ENCODE peak calls at places on chromosome 1, in five cellular contexts. C, L, H, W and E are unnamed samples.

GRCh38 chr1:87603636-87604035 is 275.0 kb downstream of the LMO4 start:
- DNase-seq in C (no peak), L (no peak), H (no peak), W (no peak), E (no peak)

GRCh38 chr1:36142121-36142520 is 7.2 kb downstream of the TRAPPC3 start:
- DNase-seq in C (no peak), L (no peak), H (no peak), W (no peak), E (no peak)

GRCh38 chr1:66613187-66613586 is 79.2 kb downstream of the SGIP1 start:
- DNase-seq in C (no peak), L (no peak), H (no peak), W (no peak), E (no peak)

GRCh38 chr1:211541715-211542477 is 37.1 kb downstream of the SLC30A1 start:
- DNase-seq in C (no peak), L (no peak), H (no peak), W (no peak), E (no peak)

GRCh38 chr1:31949862-31950261 is 11.7 kb upstream of the PTP4A2 start:
- DNase-seq in C (no peak), L (no peak), H (no peak), W (no peak), E (no peak)

GRCh38 chr1:37001697-37002096 is 32.6 kb downstream of the GRIK3 start:
- DNase-seq in C (no peak), L (no peak), H (no peak), W (no peak), E (peak; percentile 71)

GRCh38 chr1:54865238-54866073 is 21.5 kb downstream of the DHCR24 start:
- DNase-seq in C (peak; percentile 43), L (no peak), H (no peak), W (no peak), E (no peak)

GRCh38 chr1:59006309-59006698 is 222.5 kb upstream of the JUN start:
- DNase-seq in C (no peak), L (no peak), H (no peak), W (no peak), E (no peak)

GRCh38 chr1:200973937-200974657 is 49.4 kb downstream of the KIF21B start:
- DNase-seq in C (no peak), L (peak; percentile 42), H (no peak), W (no peak), E (no peak)

GRCh38 chr1:81832573-81832972 is 31.8 kb downstream of the ADGRL2 start:
- DNase-seq in C (no peak), L (no peak), H (no peak), W (no peak), E (no peak)

GRCh38 chr1:107546571-107546970 is 405.7 kb downstream of the NTNG1 start:
- DNase-seq in C (no peak), L (no peak), H (no peak), W (no peak), E (no peak)

GRCh38 chr1:180266275-180267210 is 36.5 kb downstream of the LHX4 start:
- DNase-seq in C (no peak), L (no peak), H (no peak), W (no peak), E (no peak)

GRCh38 chr1:100950776-100951175 is 54.9 kb downstream of the SLC30A7 start:
- DNase-seq in C (no peak), L (no peak), H (no peak), W (peak; percentile 40), E (peak; percentile 50)

GRCh38 chr1:60848583-60849188 is 233.7 kb upstream of the NFIA start:
- DNase-seq in C (no peak), L (no peak), H (no peak), W (no peak), E (peak; percentile 55)

GRCh38 chr1:158930504-158930903 is 848 bp upstream of the PYHIN1 start:
- DNase-seq in C (no peak), L (no peak), H (no peak), W (no peak), E (no peak)

GRCh38 chr1:22806584-22806983 is 95.9 kb downstream of the EPHB2 start:
- DNase-seq in C (peak; percentile 79), L (peak; percentile 94), H (no peak), W (no peak), E (no peak)

GRCh38 chr1:33128781-33129180 is 47.8 kb downstream of the AZIN2 start:
- DNase-seq in C (no peak), L (no peak), H (no peak), W (no peak), E (no peak)

GRCh38 chr1:27451346-27451745 is 38.6 kb downstream of the WASF2 start:
- DNase-seq in C (no peak), L (no peak), H (no peak), W (no peak), E (no peak)

GRCh38 chr1:210373878-210374599 is 45.3 kb downstream of the HHAT start:
- DNase-seq in C (no peak), L (peak; percentile 41), H (peak; percentile 82), W (no peak), E (peak; percentile 80)

GRCh38 chr1:101346419-101346818 is 109.6 kb downstream of the S1PR1 start:
- DNase-seq in C (no peak), L (no peak), H (no peak), W (no peak), E (no peak)

GRCh38 chr1:116763787-116764465 is 9.7 kb downstream of the CD2 start:
- DNase-seq in C (no peak), L (no peak), H (peak; percentile 37), W (no peak), E (peak; percentile 55)

GRCh38 chr1:24206516-24207394 is 19.7 kb upstream of the IFNLR1 start:
- DNase-seq in C (no peak), L (no peak), H (no peak), W (no peak), E (no peak)

GRCh38 chr1:228393268-228393699 is 13.4 kb downstream of the TRIM11 start:
- DNase-seq in C (no peak), L (no peak), H (peak; percentile 41), W (no peak), E (no peak)

GRCh38 chr1:12448746-12449177 is 169.2 kb downstream of the DHRS3 start:
- DNase-seq in C (peak; percentile 14), L (no peak), H (no peak), W (no peak), E (no peak)